ENCODE peak calls at places on chromosomes 16 and 17, in seven cellular contexts. D is kidney, A is transverse colon, N is body of pancreas, R is NT2/D1, X is mesendoderm, P is upper lobe of right lung. S is an unnamed sample.

GRCh38 chr17:31013844-31014243 is 43.0 kb downstream of the RNF135 start:
- DNase-seq in D (no peak), A (no peak), N (no peak), R (no peak), X (no peak), P (no peak), S (no peak)

GRCh38 chr16:31108035-31108793 is at the start of gene BCKDK:
- DNase-seq in D (peak), A (peak), N (peak), R (peak), X (peak), P (peak), S (peak)

GRCh38 chr17:72158895-72159885 is 38.4 kb downstream of the SOX9 start:
- DNase-seq in D (no peak), A (no peak), N (no peak), R (no peak), X (no peak), P (no peak), S (no peak)

GRCh38 chr16:64590516-64590915 is 531.3 kb downstream of the CDH11 start:
- DNase-seq in D (no peak), A (no peak), N (no peak), R (no peak), X (no peak), P (no peak), S (no peak)

GRCh38 chr16:4179020-4179419 is 62.8 kb upstream of the ADCY9 start:
- DNase-seq in D (no peak), A (peak), N (peak), R (no peak), X (peak), P (peak), S (no peak)

GRCh38 chr16:84050316-84050715 is 7.7 kb upstream of the SLC38A8 start:
- DNase-seq in D (peak), A (no peak), N (no peak), R (no peak), X (no peak), P (peak), S (no peak)

GRCh38 chr16:85086347-85087291 is 25.7 kb downstream of the CIBAR2 start:
- DNase-seq in D (peak), A (peak), N (peak), R (peak), X (peak), P (peak), S (peak)

GRCh38 chr16:69820926-69821541 is 58.9 kb downstream of the WWP2 start:
- DNase-seq in D (no peak), A (no peak), N (peak), R (no peak), X (no peak), P (no peak), S (peak)

GRCh38 chr17:45368661-45369060 is 51.8 kb upstream of the MAP3K14 start:
- DNase-seq in D (no peak), A (no peak), N (no peak), R (no peak), X (no peak), P (no peak), S (no peak)

GRCh38 chr16:71882505-71883192 is 1.3 kb downstream of the ZNF821 start:
- DNase-seq in D (no peak), A (peak), N (peak), R (peak), X (peak), P (no peak), S (peak)

GRCh38 chr17:50048146-50048720 is 7.7 kb upstream of the ITGA3 start:
- DNase-seq in D (no peak), A (no peak), N (no peak), R (no peak), X (no peak), P (no peak), S (no peak)

GRCh38 chr17:43118679-43119615 is 6.2 kb downstream of the BRCA1 start:
- DNase-seq in D (no peak), A (no peak), N (no peak), R (no peak), X (no peak), P (no peak), S (no peak)

GRCh38 chr16:2178321-2179106 is 17.9 kb downstream of the CASKIN1 start:
- DNase-seq in D (no peak), A (no peak), N (no peak), R (peak), X (peak), P (no peak), S (peak)

GRCh38 chr17:15490634-15491261 is 23.3 kb upstream of the CDRT4 start:
- DNase-seq in D (peak), A (peak), N (peak), R (peak), X (peak), P (no peak), S (peak)

GRCh38 chr17:74825952-74826713 is 33.6 kb downstream of the GRIN2C start:
- DNase-seq in D (no peak), A (no peak), N (no peak), R (no peak), X (no peak), P (no peak), S (no peak)

GRCh38 chr16:848510-849253 is 48.1 kb upstream of the GNG13 start:
- DNase-seq in D (peak), A (no peak), N (no peak), R (no peak), X (no peak), P (no peak), S (no peak)

GRCh38 chr17:39174907-39175694 is 9.1 kb upstream of the ARL5C start:
- DNase-seq in D (peak), A (peak), N (peak), R (peak), X (peak), P (peak), S (peak)

GRCh38 chr17:70366421-70366820 is 197.1 kb downstream of the KCNJ2 start:
- DNase-seq in D (no peak), A (no peak), N (no peak), R (peak), X (peak), P (no peak), S (no peak)

GRCh38 chr16:87822571-87822970 is 46.7 kb downstream of the SLC7A5 start:
- DNase-seq in D (no peak), A (no peak), N (no peak), R (peak), X (peak), P (no peak), S (no peak)

GRCh38 chr17:33046361-33047255 is 55.0 kb downstream of the SPACA3 start:
- DNase-seq in D (no peak), A (no peak), N (no peak), R (no peak), X (no peak), P (no peak), S (no peak)

GRCh38 chr17:34725740-34726139 is 146.4 kb downstream of the TMEM132E start:
- DNase-seq in D (no peak), A (no peak), N (no peak), R (no peak), X (no peak), P (no peak), S (no peak)

GRCh38 chr17:20955437-20956323 is 87.1 kb downstream of the USP22 start:
- DNase-seq in D (no peak), A (no peak), N (no peak), R (no peak), X (no peak), P (no peak), S (no peak)

GRCh38 chr16:81035398-81035974 is at the start of gene ATMIN:
- DNase-seq in D (peak), A (peak), N (peak), R (peak), X (peak), P (peak), S (peak)

GRCh38 chr17:82305727-82306300 is 11.6 kb downstream of the CD7 start:
- DNase-seq in D (no peak), A (no peak), N (no peak), R (no peak), X (no peak), P (no peak), S (no peak)

GRCh38 chr16:3959148-3959547 is 78.6 kb upstream of the CREBBP start:
- DNase-seq in D (peak), A (no peak), N (peak), R (no peak), X (no peak), P (no peak), S (no peak)

GRCh38 chr17:46782250-46782953 is 36.1 kb downstream of the WNT3 start:
- DNase-seq in D (no peak), A (peak), N (peak), R (no peak), X (peak), P (peak), S (no peak)

GRCh38 chr17:79667746-79668145 is 56.9 kb upstream of the RBFOX3 start:
- DNase-seq in D (no peak), A (no peak), N (no peak), R (no peak), X (no peak), P (peak), S (no peak)

GRCh38 chr17:39002991-39003715 is 36.0 kb upstream of the FBXO47 start:
- DNase-seq in D (peak), A (peak), N (peak), R (no peak), X (no peak), P (peak), S (peak)

GRCh38 chr16:17304124-17304813 is 166.5 kb downstream of the XYLT1 start:
- DNase-seq in D (no peak), A (peak), N (peak), R (no peak), X (no peak), P (no peak), S (no peak)

GRCh38 chr17:38428643-38429371 is 543 bp downstream of the ARHGAP23 start:
- DNase-seq in D (peak), A (peak), N (peak), R (no peak), X (no peak), P (peak), S (no peak)

GRCh38 chr17:7560172-7561027 is 1.3 kb upstream of the SENP3 start:
- DNase-seq in D (peak), A (peak), N (peak), R (no peak), X (peak), P (peak), S (peak)

GRCh38 chr16:68379472-68380347 is 68.6 kb downstream of the SMPD3 start:
- DNase-seq in D (peak), A (no peak), N (no peak), R (no peak), X (no peak), P (no peak), S (no peak)

GRCh38 chr16:29029168-29029994 is 44.5 kb downstream of the LAT start:
- DNase-seq in D (no peak), A (no peak), N (no peak), R (peak), X (peak), P (peak), S (no peak)

GRCh38 chr16:49639739-49640388 is 216.0 kb downstream of the ZNF423 start:
- DNase-seq in D (peak), A (no peak), N (no peak), R (peak), X (peak), P (no peak), S (peak)

GRCh38 chr17:6498356-6498755 is 54.1 kb downstream of the PIMREG start:
- DNase-seq in D (no peak), A (no peak), N (no peak), R (no peak), X (no peak), P (peak), S (no peak)

GRCh38 chr17:6496116-6496481 is 51.8 kb downstream of the PIMREG start:
- DNase-seq in D (peak), A (no peak), N (no peak), R (peak), X (peak), P (peak), S (no peak)

GRCh38 chr17:6495450-6496115 is 51.3 kb downstream of the PIMREG start:
- DNase-seq in D (peak), A (no peak), N (no peak), R (no peak), X (no peak), P (peak), S (no peak)

GRCh38 chr17:6497496-6498221 is 53.4 kb downstream of the PIMREG start:
- DNase-seq in D (peak), A (no peak), N (no peak), R (no peak), X (no peak), P (peak), S (no peak)

DNA sequence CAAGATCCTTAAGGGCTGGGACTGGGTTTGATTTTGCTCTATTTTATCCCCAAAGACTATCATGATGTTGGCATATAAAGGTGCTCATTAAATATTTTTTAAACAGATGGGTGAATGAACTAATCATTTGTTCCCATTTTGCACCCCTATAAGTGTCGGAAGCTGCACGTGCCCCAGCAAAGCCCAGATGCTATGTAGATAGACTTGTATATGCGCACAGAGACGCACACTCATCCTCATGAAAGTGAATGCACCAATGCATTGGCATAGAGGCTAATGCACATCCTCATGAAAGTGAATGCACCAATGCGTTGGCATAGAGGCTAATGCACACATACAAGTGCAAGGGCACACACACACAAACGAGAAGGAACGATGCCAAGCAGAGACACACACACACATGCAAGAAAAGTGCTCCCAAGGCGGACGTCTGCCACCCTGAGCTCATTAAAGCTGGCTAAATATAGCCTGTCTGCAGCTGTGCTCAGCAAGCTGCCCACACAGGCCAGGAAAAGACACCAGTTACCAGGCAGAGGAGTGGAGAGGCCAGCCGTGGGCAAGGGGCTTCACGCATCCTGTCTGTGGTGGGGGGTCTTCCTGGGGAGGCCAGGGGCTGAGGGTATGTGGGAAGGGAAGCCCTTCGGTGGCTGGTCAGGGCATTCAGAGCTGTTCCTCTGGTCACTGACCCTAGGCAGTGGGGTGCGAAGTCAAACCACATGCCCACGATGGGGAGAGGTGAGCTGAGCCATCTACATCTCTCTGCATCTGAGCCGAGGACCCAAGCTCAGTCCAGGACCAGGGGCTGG is 52.6 kb downstream of the PIMREG start:
- DNase-seq in D (peak), A (no peak), N (no peak), R (no peak), X (no peak), P (peak), S (no peak)
- H3K4me3 ChIP-seq in D (no peak), A (no peak), N (no peak), R (no peak), X (no peak), P (no peak), S (no peak)

DNA sequence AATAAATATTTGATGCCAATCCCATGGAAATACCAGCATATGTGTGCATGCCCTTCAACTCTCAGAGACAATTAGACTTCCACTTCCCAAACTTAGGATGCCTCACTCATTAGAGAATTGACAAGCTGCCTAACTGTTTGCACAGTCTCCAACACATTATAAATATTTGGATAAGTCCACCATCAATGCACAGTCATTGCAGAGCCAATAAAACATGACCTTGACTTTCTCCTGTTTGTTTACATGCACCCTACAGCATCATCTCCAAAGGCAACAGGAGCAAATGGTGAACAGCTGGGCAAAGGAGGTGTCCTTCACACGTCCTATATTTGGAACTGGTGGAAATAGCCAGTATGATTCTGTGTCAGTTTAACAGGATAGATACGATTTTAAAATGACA is 804.4 kb upstream of the RBFOX1 start:
- DNase-seq in D (no peak), A (no peak), N (no peak), R (no peak), X (no peak), P (no peak), S (no peak)
- H3K4me3 ChIP-seq in D (no peak), A (no peak), N (no peak), R (no peak), X (no peak), P (no peak), S (no peak)

GRCh38 chr16:25151996-25152395 is 40.5 kb downstream of the LCMT1 start:
- DNase-seq in D (no peak), A (no peak), N (no peak), R (no peak), X (peak), P (no peak), S (no peak)
- H3K4me3 ChIP-seq in D (no peak), A (no peak), N (no peak), R (no peak), X (no peak), P (no peak), S (no peak)

GRCh38 chr17:17784599-17785264 is 52.1 kb downstream of the SREBF1 start:
- DNase-seq in D (no peak), A (no peak), N (peak), R (no peak), X (peak), P (no peak), S (no peak)
- H3K4me3 ChIP-seq in D (peak), A (no peak), N (no peak), R (peak), X (no peak), P (no peak), S (no peak)

GRCh38 chr16:86580798-86581185 is 2.4 kb downstream of the FOXL1 start:
- DNase-seq in D (no peak), A (no peak), N (no peak), R (no peak), X (no peak), P (no peak), S (no peak)
- H3K4me3 ChIP-seq in D (no peak), A (no peak), N (no peak), R (no peak), X (no peak), P (no peak), S (no peak)

DNA sequence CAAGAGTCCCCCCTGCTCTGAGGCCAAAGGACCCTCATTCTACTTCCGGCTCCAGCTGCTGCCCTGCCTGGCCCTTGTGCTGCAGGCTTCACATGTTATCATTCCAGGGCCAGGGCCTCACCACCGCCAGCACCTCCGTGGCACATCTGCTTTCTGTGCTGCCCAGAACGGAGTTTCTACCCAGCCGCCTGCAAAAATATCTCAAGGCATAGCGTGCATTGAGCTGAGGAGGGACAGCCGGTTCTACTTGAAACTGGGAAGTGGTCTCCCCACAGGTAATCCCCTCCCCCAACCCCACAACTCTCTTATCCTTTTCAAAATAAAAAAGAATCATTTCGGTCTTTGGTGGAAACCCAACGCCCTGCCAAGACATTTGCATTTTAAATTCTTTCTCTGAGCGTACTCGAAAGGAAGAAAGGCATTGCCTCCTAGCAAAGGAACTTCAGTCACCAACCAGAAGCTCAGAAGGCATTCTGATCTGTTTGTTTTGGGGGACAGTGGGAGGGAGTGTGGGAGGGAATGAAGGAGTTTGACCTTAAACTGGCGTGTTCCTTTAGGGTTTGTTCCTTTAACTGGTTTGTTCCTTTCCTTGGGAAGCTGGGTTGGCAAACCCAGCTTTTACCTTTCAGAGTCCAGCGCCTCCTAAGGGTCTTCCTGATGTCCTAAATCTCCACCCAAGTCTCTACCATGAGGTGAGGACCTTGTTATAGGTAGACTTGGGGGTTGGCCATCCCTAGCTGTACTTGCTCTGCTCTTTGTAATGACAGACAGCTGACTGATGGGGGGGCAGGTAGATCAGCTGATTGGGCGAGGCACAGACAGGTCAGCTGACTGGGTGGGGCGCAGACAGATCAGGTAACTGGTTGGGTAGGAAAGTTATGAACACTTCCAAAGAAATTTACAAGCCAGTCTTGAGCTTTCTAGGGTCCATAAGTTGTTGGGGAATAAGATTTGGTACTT is 33.4 kb upstream of the PIK3R6 start:
- DNase-seq in D (no peak), A (no peak), N (no peak), R (no peak), X (peak), P (no peak), S (no peak)
- H3K4me3 ChIP-seq in D (no peak), A (no peak), N (no peak), R (no peak), X (no peak), P (no peak), S (no peak)

DNA sequence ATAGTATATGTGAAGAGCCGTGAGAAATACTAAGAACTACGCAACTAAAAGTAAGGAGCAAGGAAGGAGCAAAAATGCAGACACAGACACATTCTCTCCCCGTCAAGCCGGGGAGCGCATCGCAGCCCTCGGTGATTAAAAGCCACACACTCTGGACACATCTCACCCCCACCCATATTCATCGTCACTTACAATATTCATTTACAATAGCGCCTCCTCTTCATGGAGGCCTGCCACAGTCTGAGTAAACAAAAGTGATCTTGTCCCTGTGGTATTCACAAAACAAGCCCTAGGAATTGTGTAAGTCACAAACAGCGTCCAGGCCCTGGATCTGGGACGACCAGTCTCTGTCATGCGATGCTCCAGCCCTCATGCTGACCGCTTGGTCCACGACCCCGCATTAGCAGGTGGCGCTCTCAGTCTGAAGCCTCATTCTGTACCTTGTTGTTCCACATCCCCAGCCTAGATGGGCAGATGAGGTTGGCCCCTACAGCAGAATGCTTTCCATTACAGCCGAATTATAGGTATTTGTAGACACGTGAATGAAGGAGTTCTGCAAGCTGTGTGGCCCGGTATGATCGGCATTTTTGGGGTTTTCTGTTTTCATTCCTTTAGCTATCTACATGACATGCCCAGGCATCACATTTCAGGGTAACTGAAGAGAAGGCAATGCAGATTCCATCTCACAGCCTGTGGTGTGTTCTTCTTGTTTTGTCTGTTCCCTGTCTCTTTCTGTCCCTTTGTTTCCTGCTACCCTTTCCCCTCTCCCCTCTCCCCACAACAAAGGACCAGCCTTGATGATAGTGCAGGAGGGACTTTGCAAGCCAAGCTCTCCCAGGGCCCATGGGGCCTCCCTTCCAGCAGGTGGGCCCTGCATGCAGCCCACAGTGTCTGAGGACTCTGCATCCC is 207.1 kb downstream of the RPTOR start:
- DNase-seq in D (no peak), A (peak), N (no peak), R (peak), X (peak), P (no peak), S (no peak)
- H3K4me3 ChIP-seq in D (no peak), A (no peak), N (no peak), R (no peak), X (no peak), P (no peak), S (no peak)